ENCODE peak calls at places on chromosomes 6 and 20, in four cellular contexts. T is MV-4-11, A is cardiac muscle cell, U is NCI-H1105. F is an unnamed sample.

GRCh38 chr6:166507809-166508373 is 78.6 kb downstream of the RAMACL start:
- DNase-seq in T (no peak), A (no peak), U (no peak), F (no peak)

GRCh38 chr20:44056010-44056698 is 130.8 kb downstream of the JPH2 start:
- DNase-seq in T (peak; percentile 44), U (no peak), A (peak; percentile 71), F (peak; percentile 9)

GRCh38 chr6:43972179-43972914 is 154.9 kb downstream of the MRPL14 start:
- DNase-seq in U (no peak), T (no peak), A (no peak), F (no peak)

GRCh38 chr6:11426571-11426970 is 111.0 kb upstream of the TMEM170B start:
- DNase-seq in U (no peak), A (no peak), T (no peak), F (no peak)

GRCh38 chr6:128290221-128290620 is 230.2 kb downstream of the PTPRK start:
- DNase-seq in T (no peak), U (no peak), A (no peak), F (no peak)

GRCh38 chr6:118228856-118229255 is 319.2 kb upstream of the PLN start:
- DNase-seq in U (no peak), A (no peak), T (no peak), F (no peak)

GRCh38 chr6:158991017-158991723 is 8.8 kb downstream of the RSPH3 start:
- DNase-seq in A (no peak), T (peak; percentile 4), U (no peak), F (no peak)

GRCh38 chr6:119871520-119871919 is 522.0 kb upstream of the MAN1A1 start:
- DNase-seq in T (no peak), U (no peak), A (no peak), F (no peak)

GRCh38 chr20:10793741-10794140 is 119.9 kb upstream of the JAG1 start:
- DNase-seq in T (no peak), A (no peak), U (no peak), F (no peak)

GRCh38 chr20:56373942-56374341 is 15.2 kb downstream of the FAM210B start:
- DNase-seq in U (no peak), T (peak; percentile 99), A (no peak), F (no peak)

GRCh38 chr6:107114872-107115694 is at the start of gene BEND3:
- DNase-seq in A (peak; percentile 66), U (peak; percentile 44), T (no peak), F (peak; percentile 11)

GRCh38 chr6:170211404-170212025 is 79.4 kb downstream of the DLL1 start:
- DNase-seq in A (no peak), U (no peak), T (no peak), F (no peak)

GRCh38 chr20:17995967-17996819 is 27.4 kb downstream of the MGME1 start:
- DNase-seq in U (peak; percentile 16), T (peak; percentile 53), A (peak; percentile 61), F (peak; percentile 71)

GRCh38 chr6:13614126-13614925 is 809 bp upstream of the NOL7 start:
- DNase-seq in T (peak; percentile 27), A (peak; percentile 67), U (peak; percentile 67), F (peak; percentile 45)

GRCh38 chr20:37319120-37319717 is 26.7 kb upstream of the SRC start:
- DNase-seq in A (no peak), U (no peak), T (peak; percentile 45), F (no peak)

GRCh38 chr6:56816393-56816792 is 138.5 kb upstream of the BEND6 start:
- DNase-seq in A (no peak), U (no peak), T (no peak), F (peak; percentile 24)

GRCh38 chr20:730005-730404 is 38.3 kb downstream of the SLC52A3 start:
- DNase-seq in U (no peak), T (no peak), A (no peak), F (no peak)

GRCh38 chr6:154298297-154298696 is 58.3 kb downstream of the IPCEF1 start:
- DNase-seq in U (no peak), T (peak; percentile 36), A (no peak), F (no peak)